ENCODE peak calls at places on chromosomes 11 and 22, in eight cellular contexts. N, D, L, R, H, Q, V and T are unnamed samples. For H3K4me1, the result is how much of the 10 kb centered on the place peaks cover.

GRCh38 chr22:38074181-38075104 is 9.5 kb downstream of the SLC16A8 start:
- DNase-seq in N (no peak), D (no peak), L (peak), R (no peak), H (no peak), Q (no peak), V (no peak), T (no peak)

GRCh38 chr11:614583-615452 is 932 bp downstream of the IRF7 start:
- DNase-seq in N (no peak), D (no peak), L (peak), R (peak), H (no peak), Q (peak), V (no peak), T (peak)

GRCh38 chr22:32080904-32081303 is 37.8 kb downstream of the SLC5A1 start:
- DNase-seq in N (peak), D (peak), L (peak), R (peak), H (peak), Q (peak), V (peak), T (peak)

GRCh38 chr11:84103096-84103495 is 816.9 kb upstream of the CCDC90B start:
- DNase-seq in N (no peak), D (no peak), L (no peak), R (no peak), H (no peak), Q (no peak), V (no peak), T (no peak)

GRCh38 chr22:44363214-44363979 is 50.6 kb upstream of the SHISAL1 start:
- DNase-seq in N (no peak), D (no peak), L (peak), R (peak), H (peak), Q (peak), V (no peak), T (peak)

GRCh38 chr11:45655831-45656230 is 9.6 kb downstream of the CHST1 start:
- DNase-seq in N (no peak), D (no peak), L (no peak), R (no peak), H (no peak), Q (no peak), V (no peak), T (no peak)

GRCh38 chr11:8061555-8062428 is 19.2 kb upstream of the TUB start:
- DNase-seq in N (no peak), D (no peak), L (no peak), R (no peak), H (no peak), Q (no peak), V (no peak), T (no peak)

GRCh38 chr11:125777309-125777708 is 1.3 kb downstream of the PATE2 start:
- DNase-seq in N (no peak), D (no peak), L (peak), R (no peak), H (peak), Q (peak), V (no peak), T (peak)

GRCh38 chr11:11975201-11976092 is 33.0 kb downstream of the DKK3 start:
- DNase-seq in N (no peak), D (no peak), L (no peak), R (no peak), H (no peak), Q (peak), V (no peak), T (no peak)

DNA sequence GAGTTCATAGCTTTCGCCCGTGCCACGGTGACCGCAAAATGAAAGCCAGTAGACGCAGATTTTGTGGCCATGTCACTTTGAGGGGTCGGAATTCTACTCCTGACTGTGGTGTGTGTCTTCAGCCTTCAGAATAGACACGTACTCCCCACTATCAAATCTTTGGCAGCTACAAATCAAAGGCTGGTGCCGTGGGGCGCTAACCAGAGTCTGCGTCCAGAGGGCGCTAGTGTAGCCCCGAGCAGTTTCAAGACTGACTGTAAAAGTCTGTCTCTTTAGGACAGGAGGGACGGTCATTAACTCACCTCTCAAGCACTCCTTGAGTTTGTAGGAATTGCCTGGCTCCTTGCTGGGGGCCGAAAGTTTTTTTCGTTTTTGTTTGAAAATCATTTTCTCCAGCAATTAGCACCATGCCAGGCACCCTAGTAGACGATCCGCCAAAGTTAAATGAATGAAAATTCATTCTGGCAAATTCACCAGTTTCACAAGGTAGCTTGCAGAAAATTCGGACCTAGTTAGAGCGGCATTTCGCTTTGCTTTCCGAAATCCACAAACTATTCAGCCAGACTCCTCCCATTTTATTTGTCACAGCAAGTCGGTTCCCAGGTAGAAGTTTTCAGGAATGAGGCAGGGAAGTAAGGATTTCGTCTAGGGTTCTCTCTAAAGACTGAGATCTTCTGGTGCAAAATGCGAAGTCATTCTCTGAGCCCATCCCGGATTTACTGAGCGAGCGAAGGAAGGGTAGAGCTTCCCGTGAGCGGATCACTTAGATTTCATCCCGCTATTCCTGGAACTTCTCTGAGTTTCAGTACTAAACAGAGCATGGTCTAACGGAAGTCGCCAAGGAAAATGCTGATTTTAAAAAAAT is 2.8 kb upstream of the CALCA start:
- DNase-seq in N (peak), D (peak), L (peak), R (peak), H (peak), Q (peak), V (no peak), T (peak)
- TF ChIP-seq EZH2 in N (no peak), D (no peak), L (no peak), R (no peak), H (no peak), Q (no peak), V (no peak), T (peak)

DNA sequence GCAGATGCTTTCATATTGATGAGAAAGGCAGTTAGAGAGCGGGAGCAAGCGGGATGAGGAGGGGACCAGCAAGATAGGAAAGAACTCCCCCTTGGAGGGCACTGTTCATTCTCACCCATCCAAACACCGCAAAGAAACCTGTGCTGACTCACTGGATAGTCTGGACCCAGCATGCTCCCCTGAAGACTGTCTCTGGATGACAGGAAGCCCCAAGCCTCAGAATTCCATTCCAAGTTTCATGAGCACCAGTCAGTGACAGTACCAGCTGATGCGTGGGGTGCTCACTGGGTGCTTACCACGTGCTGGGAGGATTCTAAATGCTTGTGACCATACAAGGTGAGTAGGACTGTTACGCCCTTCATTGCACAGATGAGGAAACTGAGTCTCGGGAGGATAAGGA is 34.2 kb downstream of the MICAL3 start:
- DNase-seq in N (no peak), D (no peak), L (no peak), R (no peak), H (peak), Q (no peak), V (no peak), T (no peak)
- H3K4me1 ChIP-seq in N (under half), D (under half), L (under half), R (under half), H (under half), Q (under half), V (under half), T (under half)

DNA sequence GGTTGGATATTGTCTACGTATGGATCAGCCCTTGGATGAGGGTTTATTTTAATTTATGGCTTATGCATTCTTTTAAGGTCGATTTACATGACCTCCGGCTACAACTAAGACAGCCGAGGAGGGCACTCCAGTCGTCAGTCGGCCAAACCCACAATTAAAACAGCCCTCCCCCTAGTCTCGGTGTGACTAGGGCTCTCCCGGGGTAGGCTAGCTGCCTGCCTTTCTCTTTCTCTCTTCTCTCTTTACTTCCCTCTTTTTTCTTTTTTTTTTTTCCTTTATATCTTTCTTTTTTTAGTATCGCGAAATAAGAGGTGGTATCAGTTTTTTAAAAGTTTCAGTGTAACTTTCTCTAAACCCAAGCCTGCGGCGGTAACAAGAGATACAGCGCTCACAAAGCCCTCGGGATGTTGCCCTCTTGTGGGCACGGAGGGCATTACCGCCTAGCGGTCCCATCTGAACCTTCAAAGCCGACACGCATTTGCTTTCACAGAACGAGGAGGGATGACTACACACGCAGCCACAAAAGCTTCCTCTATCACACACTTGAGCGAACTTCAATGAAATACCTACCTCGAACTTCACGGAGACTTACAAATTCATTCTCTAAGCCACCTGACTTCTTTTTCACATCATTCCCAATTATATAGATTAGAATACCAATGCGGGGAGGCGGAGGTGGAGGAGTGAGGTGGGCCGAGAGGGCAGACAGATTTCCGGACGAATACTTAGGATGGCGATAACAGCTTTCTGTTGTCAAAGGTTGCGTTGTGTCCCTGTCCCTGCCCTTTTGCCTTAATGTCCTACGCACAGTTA is 132.3 kb upstream of the C11orf58 start:
- DNase-seq in N (peak), D (peak), L (peak), R (peak), H (peak), Q (peak), V (peak), T (peak)
- TF ChIP-seq EZH2 in N (no peak), D (no peak), L (no peak), R (no peak), H (no peak), Q (no peak), V (no peak), T (peak)

GRCh38 chr11:128491195-128491936 is 96.0 kb downstream of the ETS1 start:
- DNase-seq in N (no peak), D (no peak), L (no peak), R (no peak), H (no peak), Q (no peak), V (no peak), T (peak)
- H3K4me1 ChIP-seq in N (under half), D (under half), L (under half), R (under half), H (under half), Q (half or more), V (under half), T (half or more)

GRCh38 chr11:30016588-30017363 is at the start of gene KCNA4:
- DNase-seq in N (no peak), D (peak), L (no peak), R (no peak), H (no peak), Q (no peak), V (no peak), T (peak)
- TF ChIP-seq EZH2 in N (no peak), D (no peak), L (no peak), R (no peak), H (no peak), Q (no peak), V (no peak), T (no peak)

DNA sequence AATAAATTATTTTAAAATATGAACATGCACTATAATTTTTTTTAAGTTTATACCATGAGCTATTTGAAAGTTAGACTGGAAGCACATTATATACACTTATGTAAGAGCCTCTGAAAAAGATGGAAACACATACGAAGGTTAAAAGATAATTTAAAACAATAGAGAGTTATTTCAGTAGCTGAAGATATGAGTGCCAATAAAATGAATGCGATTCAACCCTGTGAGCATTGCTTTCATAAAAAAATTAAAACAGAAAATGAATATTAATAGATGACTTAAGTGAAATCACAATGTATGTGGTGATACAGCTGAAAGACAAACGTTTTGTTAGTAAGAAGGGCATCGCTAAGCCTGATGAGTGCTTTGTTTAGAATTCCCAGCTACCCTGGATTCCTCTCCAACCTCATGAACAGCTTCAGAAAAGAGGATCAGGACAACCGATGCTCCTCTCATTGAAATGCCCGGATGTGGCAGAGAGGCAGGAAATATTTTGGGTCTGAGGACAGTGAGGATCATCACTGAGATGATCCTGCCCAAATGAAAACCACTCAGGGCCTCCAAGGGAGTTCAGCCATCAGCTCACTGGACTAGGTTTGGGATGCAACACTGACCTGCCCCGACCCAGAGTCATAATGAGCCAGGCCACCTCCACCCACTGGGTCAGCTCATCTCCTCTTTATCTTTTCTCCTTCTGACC is 60.2 kb upstream of the TOP3B start:
- DNase-seq in N (no peak), D (no peak), L (no peak), R (no peak), H (no peak), Q (no peak), V (no peak), T (no peak)
- H3K4me1 ChIP-seq in N (under half), D (under half), L (under half), R (under half), H (under half), Q (under half), V (under half), T (under half)

DNA sequence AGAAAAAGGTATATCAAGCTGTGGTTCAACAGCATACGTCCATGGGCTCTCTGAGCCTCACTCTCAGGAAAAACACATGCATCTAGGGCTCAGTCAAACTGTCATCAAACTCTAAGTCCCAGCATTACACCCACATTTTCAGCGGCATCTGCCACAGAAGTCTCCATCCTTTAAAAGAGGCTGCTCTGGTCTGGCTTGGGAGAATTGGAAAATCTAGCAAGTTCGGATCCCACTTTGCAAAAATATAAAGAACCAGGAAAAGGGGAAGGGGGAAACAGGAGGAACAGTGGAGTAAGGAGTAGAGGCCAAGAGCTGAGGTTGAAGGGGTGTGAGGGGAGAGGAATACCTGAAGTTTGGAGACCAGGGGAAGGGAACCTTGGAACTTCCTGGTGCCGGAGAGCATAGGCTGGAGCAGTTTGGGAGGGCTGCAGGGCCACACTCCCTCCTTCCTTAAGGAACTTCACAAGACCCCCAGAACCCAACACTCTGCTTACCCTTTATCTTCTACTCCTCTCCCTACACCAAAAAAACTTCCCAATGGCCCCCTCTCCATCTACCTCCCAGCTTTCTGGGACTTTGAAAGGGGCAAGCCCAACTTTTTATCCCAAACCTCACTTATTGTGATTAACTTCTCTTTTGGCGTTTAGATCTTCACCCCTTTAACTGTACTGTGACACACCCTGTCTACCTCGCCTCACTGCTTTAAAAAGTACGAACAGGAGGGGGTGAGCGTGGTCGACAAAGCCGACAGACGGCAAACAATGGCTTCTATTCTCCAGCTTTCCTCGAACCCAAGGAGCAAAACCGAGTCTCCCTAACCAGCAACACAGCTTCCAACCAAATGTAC is 4.0 kb downstream of the PAX6 start:
- DNase-seq in N (no peak), D (no peak), L (no peak), R (no peak), H (peak), Q (no peak), V (no peak), T (no peak)
- TF ChIP-seq EZH2 in N (no peak), D (no peak), L (no peak), R (no peak), H (no peak), Q (no peak), V (no peak), T (no peak)

GRCh38 chr11:122116591-122116990 is 576 bp upstream of the BLID start:
- DNase-seq in N (no peak), D (no peak), L (no peak), R (no peak), H (no peak), Q (no peak), V (no peak), T (peak)

GRCh38 chr11:122115520-122116343 is at the start of gene BLID:
- DNase-seq in N (no peak), D (no peak), L (no peak), R (no peak), H (no peak), Q (peak), V (no peak), T (peak)

GRCh38 chr11:122109932-122110331 is 6.1 kb downstream of the BLID start:
- DNase-seq in N (no peak), D (no peak), L (no peak), R (no peak), H (no peak), Q (no peak), V (no peak), T (no peak)

GRCh38 chr11:122113836-122114235 is 2.2 kb downstream of the BLID start:
- DNase-seq in N (no peak), D (no peak), L (no peak), R (no peak), H (no peak), Q (no peak), V (no peak), T (peak)

DNA sequence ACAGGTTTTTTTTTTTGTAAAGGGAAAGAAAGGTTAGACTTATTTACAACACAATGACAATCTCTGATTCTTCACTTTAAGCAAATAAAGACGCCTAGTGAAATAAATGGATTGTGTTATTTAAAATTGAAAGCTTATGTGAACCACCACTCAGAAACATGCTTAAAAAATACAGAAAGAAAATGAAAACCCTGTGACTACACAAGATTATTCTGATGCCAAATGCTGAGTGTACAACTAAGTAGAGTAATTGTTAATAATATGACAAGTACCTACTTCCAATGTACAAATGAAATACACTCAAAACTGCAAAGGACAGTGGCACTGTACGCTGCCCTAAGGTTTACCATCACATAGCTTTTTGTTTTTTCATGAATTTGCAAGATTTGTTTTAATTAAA is 1.0 kb downstream of the BLID start:
- DNase-seq in N (no peak), D (no peak), L (no peak), R (no peak), H (no peak), Q (no peak), V (no peak), T (peak)
- H3K4me1 ChIP-seq in N (under half), D (under half), L (under half), R (under half), H (under half), Q (under half), V (under half), T (half or more)

DNA sequence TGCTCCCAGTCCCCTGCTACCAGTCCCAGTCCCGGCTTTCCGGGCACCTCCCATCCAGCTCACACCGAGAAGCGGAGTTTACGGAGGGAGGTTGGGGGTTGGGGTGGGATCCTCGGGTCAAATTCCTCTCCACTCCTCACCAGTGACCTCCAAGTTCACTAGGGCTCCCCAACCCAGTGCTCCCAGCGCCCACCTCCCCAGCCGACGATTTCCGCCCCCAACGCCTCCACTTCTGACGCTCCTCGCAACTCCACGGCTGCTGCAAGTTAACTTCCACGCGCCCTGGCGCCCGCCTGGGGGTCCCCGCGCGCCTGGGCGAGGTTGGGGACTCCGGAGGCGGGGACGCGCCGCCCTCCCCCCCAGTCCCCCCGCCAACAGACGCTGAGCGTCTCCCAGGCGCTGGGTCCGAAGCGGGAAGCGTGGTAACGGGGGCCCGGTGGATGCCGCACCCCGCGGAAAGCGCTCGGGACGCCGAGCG is 526 bp downstream of the TPST2 start:
- DNase-seq in N (no peak), D (no peak), L (no peak), R (no peak), H (no peak), Q (peak), V (peak), T (peak)
- TF ChIP-seq EZH2 in N (no peak), D (no peak), L (no peak), R (no peak), H (no peak), Q (no peak), V (no peak), T (no peak)